ENCODE peak calls at places on chromosome 18, in ten cellular contexts. A is LNCaP clone FGC, L is hippocampal formation, K is GF-D8, D is substantia nigra, G is DMS 273 treated with DMSO at 0.1 percent for 48 hours, I is progenitor cell of endocrine pancreas, E is brain microvascular endothelial cell, S is M059J, P is bronchial epithelial cell. C is an unnamed sample.
A peak's percentile ranks its signal among the peaks of the same experiment; 100 is the strongest.

GRCh38 chr18:48962857-48963554 is 12.2 kb upstream of the SMAD7 start:
- DNase-seq in A (no peak), L (no peak), K (no peak), D (no peak), G (no peak), I (no peak), E (no peak), S (no peak), P (no peak), C (no peak)

GRCh38 chr18:7157760-7158159 is 40.2 kb upstream of the LAMA1 start:
- DNase-seq in A (no peak), L (no peak), K (no peak), D (no peak), G (no peak), I (no peak), E (no peak), S (no peak), P (no peak), C (no peak)

GRCh38 chr18:75638223-75638596 is 210.7 kb upstream of the SMIM21 start:
- DNase-seq in A (no peak), L (no peak), K (no peak), D (no peak), G (no peak), I (no peak), E (peak; percentile 29), S (peak; percentile 34), P (no peak), C (no peak)

GRCh38 chr18:62399781-62400308 is 74.7 kb downstream of the TNFRSF11A start:
- DNase-seq in A (peak; percentile 64), L (no peak), K (no peak), D (no peak), G (no peak), I (no peak), E (no peak), S (peak; percentile 74), P (peak; percentile 32), C (no peak)

GRCh38 chr18:70132999-70133398 is 72.5 kb downstream of the RTTN start:
- DNase-seq in A (peak; percentile 90), L (no peak), K (no peak), D (no peak), G (no peak), I (no peak), E (peak; percentile 87), S (peak; percentile 88), P (peak; percentile 14), C (no peak)

GRCh38 chr18:58005036-58005435 is 39.0 kb upstream of the NEDD4L start:
- DNase-seq in A (no peak), L (no peak), K (no peak), D (no peak), G (no peak), I (no peak), E (peak; percentile 58), S (peak; percentile 67), P (peak; percentile 65), C (no peak)

GRCh38 chr18:51149605-51150429 is 47.7 kb downstream of the MEX3C start:
- DNase-seq in A (no peak), L (no peak), K (no peak), D (no peak), G (no peak), I (no peak), E (peak; percentile 86), S (peak; percentile 60), P (peak; percentile 61), C (no peak)

GRCh38 chr18:44715245-44715644 is 34.6 kb downstream of the SETBP1 start:
- DNase-seq in A (no peak), L (no peak), K (no peak), D (no peak), G (no peak), I (no peak), E (no peak), S (peak; percentile 91), P (peak; percentile 44), C (no peak)

GRCh38 chr18:45619826-45620201 is 4.5 kb downstream of the SLC14A2 start:
- DNase-seq in A (no peak), L (no peak), K (no peak), D (no peak), G (no peak), I (no peak), E (no peak), S (no peak), P (no peak), C (no peak)

GRCh38 chr18:27073404-27073830 is 111.7 kb downstream of the CHST9 start:
- DNase-seq in A (no peak), L (no peak), K (no peak), D (no peak), G (no peak), I (no peak), E (no peak), S (no peak), P (no peak), C (no peak)

GRCh38 chr18:73908323-73908722 is 239.3 kb downstream of the FBXO15 start:
- DNase-seq in A (no peak), L (no peak), K (no peak), D (no peak), G (no peak), I (peak; percentile 51), E (peak; percentile 25), S (peak; percentile 34), P (peak; percentile 29), C (no peak)

GRCh38 chr18:48994044-48994651 is 43.4 kb upstream of the SMAD7 start:
- DNase-seq in A (no peak), L (no peak), K (no peak), D (no peak), G (no peak), I (no peak), E (peak; percentile 87), S (peak; percentile 95), P (peak; percentile 82), C (no peak)

GRCh38 chr18:59799383-59800015 is 100.3 kb upstream of the PMAIP1 start:
- DNase-seq in A (no peak), L (no peak), K (no peak), D (no peak), G (peak; percentile 15), I (no peak), E (no peak), S (peak; percentile 29), P (no peak), C (no peak)

GRCh38 chr18:21702602-21703001 is 2.0 kb downstream of the ABHD3 start:
- DNase-seq in A (no peak), L (no peak), K (no peak), D (no peak), G (no peak), I (no peak), E (no peak), S (peak; percentile 20), P (no peak), C (no peak)

GRCh38 chr18:58856881-58857280 is 7.8 kb upstream of the ZNF532 start:
- DNase-seq in A (no peak), L (no peak), K (no peak), D (no peak), G (no peak), I (no peak), E (no peak), S (peak; percentile 82), P (peak; percentile 85), C (no peak)

GRCh38 chr18:64017870-64018269 is 48.0 kb downstream of the SERPINB8 start:
- DNase-seq in A (peak; percentile 4), L (peak; percentile 26), K (no peak), D (no peak), G (no peak), I (no peak), E (no peak), S (peak; percentile 36), P (peak; percentile 37), C (no peak)

GRCh38 chr18:32930695-32931301 is 158.0 kb upstream of the KLHL14 start:
- DNase-seq in A (peak; percentile 13), L (no peak), K (no peak), D (no peak), G (peak; percentile 30), I (no peak), E (no peak), S (peak; percentile 8), P (peak; percentile 59), C (no peak)

GRCh38 chr18:621181-621580 is 24.4 kb downstream of the CLUL1 start:
- DNase-seq in A (no peak), L (no peak), K (no peak), D (no peak), G (no peak), I (no peak), E (no peak), S (peak; percentile 64), P (no peak), C (no peak)

GRCh38 chr18:6994053-6994452 is 123.5 kb downstream of the LAMA1 start:
- DNase-seq in A (no peak), L (no peak), K (no peak), D (no peak), G (no peak), I (no peak), E (no peak), S (peak; percentile 54), P (peak; percentile 89), C (no peak)

GRCh38 chr18:32252461-32252860 is 62.6 kb downstream of the MEP1B start:
- DNase-seq in A (no peak), L (no peak), K (no peak), D (no peak), G (no peak), I (no peak), E (no peak), S (no peak), P (no peak), C (no peak)

GRCh38 chr18:56235773-56236115 is 402.6 kb downstream of the TXNL1 start:
- DNase-seq in A (no peak), L (no peak), K (no peak), D (no peak), G (no peak), I (no peak), E (no peak), S (no peak), P (no peak), C (no peak)

C was measured in anterior cingulate cortex.